ENCODE peak calls at places on chromosomes 3 and 15, in ten cellular contexts. Q is CD4-positive, CD25-positive, alpha-beta regulatory T cell; R is ovary; A is adrenal gland; M is K562; Z is OCI-LY7; V is small intestine; B is SJSA1; S is right cardiac atrium; F is A673. L is an unnamed sample.

GRCh38 chr15:75100679-75101078 is 77.3 kb downstream of the PPCDC start:
- DNase-seq in F (no peak), A (no peak), V (no peak), Z (no peak), Q (no peak), B (no peak), S (no peak), M (no peak), R (no peak), L (no peak)

GRCh38 chr3:152151216-152151874 is 117.4 kb upstream of the MBNL1 start:
- DNase-seq in B (no peak), Q (no peak), V (no peak), Z (no peak), S (peak), F (no peak), M (no peak), A (no peak), R (no peak), L (peak)

GRCh38 chr3:52527039-52527731 is 6.5 kb downstream of the NT5DC2 start:
- DNase-seq in S (peak), V (no peak), F (no peak), Z (no peak), Q (no peak), R (peak), M (no peak), B (no peak), A (no peak), L (no peak)

GRCh38 chr15:68274184-68274848 is 3.2 kb upstream of the FEM1B start:
- DNase-seq in B (no peak), S (no peak), Z (no peak), F (no peak), V (no peak), M (no peak), R (no peak), A (no peak), Q (no peak), L (no peak)

GRCh38 chr3:158722108-158722507 is 10.1 kb downstream of the RARRES1 start:
- DNase-seq in Z (no peak), F (no peak), R (no peak), Q (no peak), V (no peak), B (no peak), M (no peak), S (no peak), A (no peak), L (no peak)

GRCh38 chr15:99324082-99324620 is 72.9 kb downstream of the LRRC28 start:
- DNase-seq in Q (no peak), B (peak), M (no peak), A (no peak), S (no peak), R (no peak), F (peak), V (no peak), Z (no peak), L (peak)

GRCh38 chr3:128619146-128619890 is 31.3 kb downstream of the RPN1 start:
- DNase-seq in M (no peak), R (no peak), F (no peak), S (no peak), B (no peak), A (no peak), Z (no peak), V (no peak), Q (no peak), L (no peak)

GRCh38 chr3:71069797-71070196 is 513.7 kb downstream of the FOXP1 start:
- DNase-seq in A (peak), B (peak), S (peak), M (peak), V (peak), F (peak), Q (peak), Z (peak), R (peak), L (peak)

GRCh38 chr15:90716317-90716975 is 700 bp upstream of the BLM start:
- DNase-seq in A (no peak), R (no peak), Q (no peak), Z (peak), M (peak), V (no peak), F (peak), B (no peak), S (no peak), L (peak)

GRCh38 chr3:99167016-99167415 is 265.5 kb upstream of the DCBLD2 start:
- DNase-seq in B (no peak), F (no peak), M (no peak), Q (no peak), A (no peak), R (no peak), V (no peak), Z (no peak), S (no peak), L (no peak)

GRCh38 chr15:57595011-57595866 is 3.5 kb downstream of the MYZAP start:
- DNase-seq in S (peak), V (peak), M (no peak), A (peak), R (no peak), Q (no peak), Z (no peak), F (no peak), B (no peak), L (no peak)

GRCh38 chr3:780505-780904 is 312.3 kb upstream of the CNTN6 start:
- DNase-seq in M (no peak), Z (no peak), R (no peak), Q (no peak), V (no peak), S (no peak), B (no peak), F (no peak), A (no peak), L (no peak)

GRCh38 chr3:162166543-162166942 is 669.9 kb downstream of the OTOL1 start:
- DNase-seq in M (no peak), S (no peak), Q (no peak), F (peak), A (no peak), B (no peak), V (no peak), R (no peak), Z (no peak), L (no peak)

GRCh38 chr3:104102386-104102785 is 1264.3 kb upstream of the ALCAM start:
- DNase-seq in R (no peak), Q (no peak), B (peak), F (peak), Z (peak), S (no peak), A (no peak), V (peak), M (no peak), L (peak)

GRCh38 chr3:100274361-100274760 is 13.6 kb downstream of the TBC1D23 start:
- DNase-seq in Q (no peak), V (no peak), Z (no peak), B (no peak), S (no peak), F (no peak), A (no peak), M (no peak), R (no peak), L (no peak)

GRCh38 chr15:63043391-63044076 is 987 bp downstream of the TPM1 start:
- DNase-seq in V (no peak), F (no peak), R (peak), B (peak), Q (no peak), M (no peak), Z (no peak), S (peak), A (no peak), L (no peak)

GRCh38 chr15:101210466-101210865 is 41.4 kb downstream of the CHSY1 start:
- DNase-seq in V (no peak), A (no peak), Z (no peak), S (no peak), R (no peak), F (no peak), M (no peak), Q (no peak), B (no peak), L (no peak)

GRCh38 chr3:77373619-77374018 is 333.7 kb downstream of the ROBO2 start:
- DNase-seq in R (no peak), M (no peak), F (no peak), A (no peak), Z (no peak), B (no peak), V (no peak), Q (no peak), S (no peak), L (no peak)

GRCh38 chr3:94004301-94004910 is 24.0 kb downstream of the STX19 start:
- DNase-seq in A (no peak), V (peak), R (no peak), S (no peak), B (peak), M (peak), Z (peak), Q (no peak), F (peak), L (peak)

GRCh38 chr3:114866430-114866829 is 280.7 kb downstream of the ZBTB20 start:
- DNase-seq in S (no peak), Z (no peak), V (no peak), Q (no peak), B (no peak), R (no peak), M (no peak), A (no peak), F (no peak), L (no peak)

GRCh38 chr3:74661672-74662071 is 47.2 kb upstream of the CNTN3 start:
- DNase-seq in Q (no peak), M (no peak), B (no peak), Z (no peak), R (no peak), S (no peak), F (no peak), A (no peak), V (no peak), L (no peak)

GRCh38 chr15:74422723-74423442 is 10.9 kb downstream of the SEMA7A start:
- DNase-seq in V (no peak), F (no peak), B (peak), A (peak), M (no peak), S (no peak), R (no peak), Q (no peak), Z (no peak), L (peak)

GRCh38 chr3:123834631-123835030 is 49.5 kb downstream of the MYLK start:
- DNase-seq in Z (no peak), R (no peak), Q (no peak), F (peak), B (peak), V (no peak), S (no peak), A (no peak), M (no peak), L (no peak)

GRCh38 chr15:65569728-65570127 is 39.5 kb downstream of the HACD3 start:
- DNase-seq in R (no peak), S (no peak), Q (no peak), B (no peak), Z (no peak), A (no peak), F (no peak), M (no peak), V (no peak), L (no peak)
- H3K4me3 ChIP-seq in R (no peak), S (no peak), Q (no peak), B (no peak), Z (no peak), A (no peak), F (no peak), M (no peak), V (no peak), L (no peak)

DNA sequence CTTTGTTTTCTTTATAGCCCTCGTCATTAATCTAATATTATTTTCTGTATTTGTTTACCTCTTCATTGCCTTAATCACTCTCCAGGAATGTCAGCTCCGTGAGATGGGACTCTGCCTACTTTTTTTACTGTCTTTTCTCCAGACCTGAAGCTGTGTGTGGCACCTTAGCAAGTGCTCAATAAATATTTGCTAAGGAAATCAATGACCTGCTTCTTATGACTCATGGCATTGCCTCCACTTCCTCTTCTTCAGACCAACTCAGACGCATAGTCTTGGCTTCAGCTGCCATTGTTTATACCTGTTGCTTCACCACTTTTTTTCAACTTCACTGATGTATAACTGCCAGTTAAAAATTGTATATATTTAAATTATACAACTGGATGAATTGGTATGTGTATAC is 218.5 kb upstream of the CMC1 start:
- DNase-seq in R (no peak), S (no peak), M (no peak), Q (no peak), B (peak), V (peak), F (no peak), A (no peak), Z (no peak), L (no peak)
- H3K4me3 ChIP-seq in R (no peak), S (no peak), M (no peak), Q (no peak), B (no peak), V (no peak), F (no peak), A (no peak), Z (no peak), L (no peak)

DNA sequence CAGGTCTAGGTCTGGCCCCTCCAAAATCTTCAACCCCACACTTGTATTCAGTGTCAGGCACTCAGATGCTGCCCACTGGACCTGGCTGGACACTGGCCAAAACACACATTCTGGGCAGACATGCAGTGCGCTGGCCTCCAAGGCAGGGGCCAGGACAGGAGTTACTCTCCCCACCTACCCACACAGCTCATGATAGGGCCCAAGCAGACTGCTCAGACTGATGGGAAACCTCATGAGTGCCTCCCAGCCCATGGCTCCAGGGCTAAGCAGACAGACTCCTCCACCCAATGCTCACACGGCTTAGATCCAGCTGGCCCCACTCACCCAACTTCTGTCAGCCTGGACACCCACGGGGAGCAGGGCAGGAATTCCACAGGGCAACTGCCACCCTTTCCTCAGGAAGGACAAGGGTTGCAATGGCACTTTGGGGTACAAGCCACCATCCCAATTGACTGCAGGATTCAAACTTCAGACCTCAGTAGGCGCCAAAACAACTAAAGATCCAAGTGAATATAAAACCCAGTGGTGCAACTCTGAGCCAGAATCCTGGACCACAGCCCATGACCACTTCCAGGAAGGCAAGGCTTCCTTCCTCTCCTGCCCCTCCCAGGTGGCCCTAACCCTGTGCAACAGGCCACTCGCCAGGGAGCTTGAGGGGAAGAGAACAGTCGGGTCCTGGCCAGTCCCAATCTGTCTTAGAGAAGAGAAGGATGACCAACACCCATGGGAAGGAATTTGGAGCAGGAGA is 1.4 kb downstream of the LTF start:
- DNase-seq in M (no peak), S (peak), V (no peak), B (peak), Z (no peak), R (no peak), A (no peak), Q (no peak), F (no peak), L (no peak)
- H3K4me3 ChIP-seq in M (no peak), S (no peak), V (no peak), B (no peak), Z (no peak), R (no peak), A (no peak), Q (no peak), F (no peak), L (no peak)

GRCh38 chr15:29473621-29474105 is 204.0 kb upstream of the NSMCE3 start:
- DNase-seq in A (no peak), V (no peak), S (no peak), Z (no peak), Q (no peak), F (no peak), R (no peak), M (no peak), B (no peak), L (no peak)
- H3K4me3 ChIP-seq in A (no peak), V (no peak), S (no peak), Z (no peak), Q (no peak), F (no peak), R (no peak), M (no peak), B (no peak), L (no peak)

GRCh38 chr3:84961492-84962255 is 2.9 kb downstream of the CADM2 start:
- DNase-seq in M (no peak), B (no peak), V (no peak), S (peak), Z (no peak), R (no peak), A (no peak), Q (no peak), F (no peak), L (no peak)

GRCh38 chr3:84959470-84960380 is 936 bp downstream of the CADM2 start:
- DNase-seq in A (no peak), R (peak), M (no peak), Q (no peak), B (no peak), F (peak), V (no peak), Z (no peak), S (peak), L (no peak)

GRCh38 chr3:84960994-84961393 is 2.2 kb downstream of the CADM2 start:
- DNase-seq in R (no peak), B (no peak), F (no peak), A (no peak), V (no peak), Z (no peak), Q (no peak), M (no peak), S (no peak), L (no peak)

GRCh38 chr3:84960581-84960980 is 1.8 kb downstream of the CADM2 start:
- DNase-seq in Z (no peak), S (no peak), A (no peak), M (no peak), V (no peak), R (no peak), Q (no peak), F (no peak), B (no peak), L (no peak)

GRCh38 chr3:84958495-84959469 is at the start of gene CADM2:
- DNase-seq in A (peak), Z (no peak), M (peak), B (peak), R (peak), F (peak), Q (no peak), S (peak), V (peak), L (peak)
- H3K4me3 ChIP-seq in A (peak), Z (no peak), M (peak), B (peak), R (peak), F (peak), Q (no peak), S (peak), V (no peak), L (peak)

GRCh38 chr3:16838561-16838960 is 46.2 kb upstream of the PLCL2 start:
- DNase-seq in F (no peak), Z (peak), B (no peak), Q (no peak), R (no peak), M (no peak), S (peak), V (peak), A (peak), L (no peak)

GRCh38 chr3:16837602-16838001 is 47.2 kb upstream of the PLCL2 start:
- DNase-seq in Z (no peak), M (no peak), S (peak), F (no peak), A (peak), R (peak), V (no peak), Q (no peak), B (no peak), L (no peak)

GRCh38 chr3:16841354-16841753 is 43.4 kb upstream of the PLCL2 start:
- DNase-seq in V (peak), S (no peak), M (no peak), F (no peak), R (no peak), A (no peak), Z (peak), Q (no peak), B (no peak), L (no peak)

GRCh38 chr3:16840111-16840444 is 44.7 kb upstream of the PLCL2 start:
- DNase-seq in M (no peak), V (no peak), A (no peak), F (no peak), B (no peak), Q (no peak), Z (no peak), S (no peak), R (no peak), L (no peak)

GRCh38 chr3:16839271-16840110 is 45.3 kb upstream of the PLCL2 start:
- DNase-seq in M (no peak), Z (no peak), Q (no peak), A (no peak), V (no peak), R (no peak), F (no peak), B (no peak), S (no peak), L (no peak)
- H3K4me3 ChIP-seq in M (no peak), Z (no peak), Q (no peak), A (no peak), V (no peak), R (no peak), F (no peak), B (no peak), S (no peak), L (no peak)

GRCh38 chr3:65888980-65889706 is 149.6 kb downstream of the MAGI1 start:
- DNase-seq in S (no peak), B (peak), R (no peak), F (peak), V (no peak), Z (no peak), M (no peak), A (peak), Q (no peak), L (no peak)
- H3K4me3 ChIP-seq in S (no peak), B (no peak), R (no peak), F (no peak), V (no peak), Z (no peak), M (no peak), A (no peak), Q (no peak), L (no peak)

L was measured in cardiac muscle cell.